ENCODE peak calls at places on chromosomes 12 and 14, in six cellular contexts. Z is GM12878, O is K562, H is suprapubic skin, N is stomach, X is H1. Y is an unnamed sample.

GRCh38 chr14:60327447-60328331 is 78.7 kb downstream of the PPM1A start:
- DNase-seq in H (no peak), N (peak; percentile 56), Z (peak; percentile 47), O (no peak), X (no peak), Y (peak; percentile 7)

GRCh38 chr14:38404100-38404541 is 148.2 kb upstream of the CLEC14A start:
- DNase-seq in H (no peak), N (no peak), O (no peak), Z (no peak), X (no peak), Y (no peak)

GRCh38 chr12:132866251-132866828 is 21.1 kb downstream of the CHFR start:
- DNase-seq in Z (no peak), N (no peak), X (no peak), O (no peak), H (no peak), Y (peak; percentile 29)

GRCh38 chr12:96448287-96448686 is 41.1 kb upstream of the CFAP54 start:
- DNase-seq in O (no peak), H (no peak), N (no peak), Z (no peak), X (no peak), Y (peak; percentile 9)

GRCh38 chr12:110135012-110135411 is 10.9 kb downstream of the IFT81 start:
- DNase-seq in Z (no peak), X (no peak), N (no peak), O (peak; percentile 29), H (no peak), Y (no peak)

GRCh38 chr12:69129014-69129413 is 110.4 kb upstream of the CPSF6 start:
- DNase-seq in O (no peak), H (no peak), X (no peak), N (no peak), Z (no peak), Y (no peak)

GRCh38 chr12:32836710-32837109 is 59.9 kb downstream of the PKP2 start:
- DNase-seq in H (no peak), O (no peak), X (no peak), Z (no peak), N (no peak), Y (no peak)

GRCh38 chr14:29262979-29263378 is 496.4 kb downstream of the FOXG1 start:
- DNase-seq in Z (no peak), N (no peak), X (no peak), H (no peak), O (no peak), Y (no peak)

GRCh38 chr12:93297032-93297431 is 80.7 kb upstream of the NUDT4 start:
- DNase-seq in H (no peak), Z (peak; percentile 75), X (no peak), O (no peak), N (no peak), Y (no peak)

GRCh38 chr12:19681007-19681406 is 241.7 kb downstream of the AEBP2 start:
- DNase-seq in Z (no peak), H (no peak), X (no peak), O (no peak), N (no peak), Y (no peak)

GRCh38 chr14:100780246-100780645 is 45.7 kb upstream of the MEG3 start:
- DNase-seq in X (no peak), N (peak; percentile 23), H (peak; percentile 80), Z (no peak), O (no peak), Y (no peak)

GRCh38 chr12:115998119-115998633 is 279.3 kb downstream of the MED13L start:
- DNase-seq in X (peak; percentile 13), N (no peak), H (no peak), Z (no peak), O (peak; percentile 31), Y (no peak)

DNA sequence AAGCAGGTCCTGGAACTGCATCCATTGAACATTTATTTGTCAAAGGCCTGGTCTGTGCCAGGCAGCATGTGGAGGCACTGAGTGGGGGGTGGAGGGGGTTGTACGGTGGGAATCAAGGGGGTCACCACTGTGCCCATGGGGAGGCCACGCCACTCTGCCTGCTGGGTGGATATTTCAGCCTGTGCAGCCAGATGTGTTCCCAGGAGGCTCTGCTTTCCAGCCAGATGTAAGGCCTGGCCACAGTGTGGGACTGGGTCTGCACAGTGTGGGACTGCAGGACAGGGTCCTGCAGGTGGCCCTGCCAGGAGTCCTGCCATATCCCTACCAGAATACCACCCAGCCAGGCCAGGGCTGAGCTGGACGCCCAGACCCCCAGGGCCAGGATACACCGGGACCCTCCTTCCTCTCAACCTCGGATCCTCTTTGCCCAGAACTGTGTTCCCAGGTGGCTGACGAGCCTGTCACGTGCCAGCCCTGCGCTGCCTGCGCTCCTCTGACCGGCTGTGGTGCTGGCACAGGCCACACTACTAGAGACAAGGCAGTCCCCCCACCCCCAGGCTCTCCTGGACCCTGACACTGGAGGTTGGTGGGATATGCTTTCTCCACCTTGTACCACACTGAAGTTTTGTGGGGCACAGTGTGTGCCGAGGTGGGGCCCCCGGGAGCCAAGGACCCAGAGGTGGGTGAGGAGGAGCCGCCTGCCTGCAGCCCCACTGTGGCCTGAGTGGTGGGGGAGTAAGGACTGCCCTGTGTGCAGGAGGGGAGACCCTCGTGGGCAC is 17.5 kb downstream of the XRCC3 start:
- DNase-seq in N (no peak), O (no peak), Z (no peak), H (no peak), X (no peak), Y (no peak)
- TF ChIP-seq POLR2A in N (no peak), O (no peak), Z (peak; percentile 28), H (no peak), X (no peak), Y (no peak)

GRCh38 chr14:23561259-23561658 is 5.2 kb downstream of the THTPA start:
- DNase-seq in H (no peak), O (no peak), Z (no peak), X (no peak), N (no peak), Y (no peak)

GRCh38 chr14:23561873-23562821 is 5.4 kb downstream of the AP1G2 start:
- DNase-seq in O (no peak), H (no peak), X (no peak), N (no peak), Z (no peak), Y (no peak)

GRCh38 chr14:23563473-23564180 is 4.0 kb downstream of the AP1G2 start:
- DNase-seq in O (no peak), N (no peak), H (no peak), X (no peak), Z (no peak), Y (no peak)

GRCh38 chr14:23564181-23564812 is 3.3 kb downstream of the AP1G2 start:
- DNase-seq in H (no peak), X (no peak), O (no peak), N (no peak), Z (no peak), Y (no peak)

DNA sequence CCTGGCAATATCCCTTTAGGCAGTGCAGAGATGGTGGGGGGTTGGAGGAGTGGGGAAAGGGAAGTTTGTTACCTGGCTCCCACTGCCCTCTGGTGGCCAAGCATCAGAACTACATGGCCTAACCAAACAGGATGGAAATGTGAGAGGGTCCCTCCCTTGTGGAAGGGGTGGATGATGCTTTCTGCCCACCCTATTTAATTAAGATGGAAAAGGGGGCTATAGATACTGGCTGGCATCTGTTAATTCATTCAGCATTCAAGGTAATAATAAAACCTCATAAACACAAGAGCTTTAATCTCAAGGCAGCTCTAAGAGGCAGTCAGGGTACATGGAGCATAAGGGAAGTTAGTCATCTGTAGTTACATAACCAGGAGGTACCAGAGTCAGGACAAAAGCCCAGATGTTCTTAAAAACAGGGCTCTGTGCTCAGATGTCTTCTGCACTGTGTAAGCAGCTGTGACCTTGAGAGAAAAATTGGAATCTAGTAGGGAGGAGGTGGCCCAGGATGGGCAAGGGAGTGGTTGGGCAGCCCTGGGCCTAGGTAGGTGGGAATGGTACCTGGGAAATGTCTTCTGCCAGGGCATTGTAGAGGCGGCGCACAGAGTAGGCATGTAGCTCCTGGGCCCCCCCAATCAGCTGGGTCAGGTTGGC is 4.6 kb downstream of the AP1G2 start:
- DNase-seq in N (peak; percentile 58), O (peak; percentile 61), Z (no peak), X (no peak), H (no peak), Y (no peak)
- TF ChIP-seq POLR2AphosphoS5 in N (no peak), O (no peak), Z (no peak), X (peak; percentile 20), H (no peak), Y (no peak)

DNA sequence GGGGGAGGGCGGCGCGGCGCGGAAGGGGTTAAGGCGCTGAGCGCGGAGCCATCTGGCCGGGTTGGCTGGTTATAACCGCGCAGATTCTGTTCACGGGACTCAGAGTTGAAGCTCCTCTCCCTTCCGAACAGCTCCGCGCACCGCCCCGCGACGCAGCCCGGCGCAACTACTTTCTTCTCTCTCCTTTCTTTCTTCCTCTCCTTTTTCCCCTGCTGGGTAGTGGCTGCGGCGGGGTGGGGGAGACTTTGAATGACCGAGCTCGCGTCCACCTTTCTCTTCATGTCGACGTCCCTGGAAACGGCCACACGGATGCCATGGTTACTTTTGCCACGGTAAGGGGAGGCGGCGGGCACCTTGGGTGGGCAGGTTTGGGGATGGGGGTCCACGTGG is at the start of gene NTF3:
- DNase-seq in N (no peak), X (no peak), O (no peak), H (no peak), Z (no peak), Y (peak; percentile 51)
- H3K4me3 ChIP-seq in N (peak within 1 kb of the TSS; percentile 47), X (peak within 1 kb of the TSS; percentile 59), O (no peak within 1 kb of the TSS), H (peak within 1 kb of the TSS; percentile 51), Z (no peak within 1 kb of the TSS), Y (peak within 1 kb of the TSS; percentile 31)

DNA sequence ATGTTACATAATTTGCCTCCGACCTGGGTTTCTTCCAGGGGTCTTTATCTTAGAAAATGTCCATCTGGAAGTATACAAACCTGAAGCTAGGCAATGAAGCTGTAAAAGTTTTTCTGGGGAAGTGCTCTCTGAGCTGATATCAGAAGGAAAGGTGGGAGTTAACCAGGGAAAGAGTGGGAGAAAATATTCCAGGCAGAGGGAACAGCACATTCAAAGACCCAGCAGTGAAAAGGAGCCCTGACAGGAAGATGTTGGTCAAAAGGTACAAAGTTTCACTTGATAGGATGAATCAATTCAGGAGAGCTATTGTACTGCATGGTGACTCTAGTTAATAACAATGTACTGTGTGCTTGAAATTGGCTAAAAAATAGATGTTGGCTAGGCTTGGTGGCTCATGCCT is 17.8 kb upstream of the CIT start:
- DNase-seq in N (no peak), O (no peak), H (no peak), Z (no peak), X (no peak), Y (no peak)
- TF ChIP-seq POLR2A in N (no peak), O (no peak), H (no peak), Z (no peak), X (no peak), Y (no peak)

DNA sequence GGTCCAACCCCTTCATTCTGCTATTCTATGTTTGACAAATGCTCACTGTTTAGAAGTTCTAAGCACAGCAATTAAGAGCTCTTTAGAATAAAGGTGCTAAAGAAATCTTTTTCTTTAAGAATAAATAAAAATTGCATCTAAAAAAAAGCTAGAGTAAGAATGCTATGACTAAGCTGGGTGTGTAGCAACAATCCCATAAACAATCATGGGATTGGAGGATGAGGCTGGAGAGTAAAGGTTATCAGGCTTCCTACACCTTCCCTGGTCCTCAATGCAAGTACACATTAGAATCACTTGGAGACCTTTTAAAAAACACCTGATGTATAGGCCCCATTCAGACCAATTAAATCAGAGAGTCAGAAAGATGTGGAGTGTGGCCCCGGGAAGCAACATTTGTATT is 88.3 kb downstream of the CIT start:
- DNase-seq in Z (no peak), H (no peak), O (no peak), X (no peak), N (no peak), Y (no peak)
- TF ChIP-seq POLR2AphosphoS5 in Z (no peak), H (no peak), O (no peak), X (no peak), N (no peak), Y (no peak)